ENCODE peak calls at places on chromosomes 1 and 21, in ten cellular contexts. W, V, F, Q, R, S, H, D, J and K are unnamed samples.

GRCh38 chr1:119286587-119287181 is 81.9 kb upstream of the HAO2 start:
- DNase-seq in W (peak; percentile 65), V (no peak), F (no peak), Q (no peak), R (no peak), S (peak; percentile 33), H (peak; percentile 57), D (no peak), J (peak; percentile 45), K (no peak)

GRCh38 chr1:41509270-41509671 is 24.8 kb upstream of the EDN2 start:
- DNase-seq in W (no peak), V (no peak), F (no peak), Q (no peak), R (no peak), S (no peak), H (no peak), D (no peak), J (no peak), K (no peak)

GRCh38 chr21:44400791-44401385 is 47.5 kb downstream of the TRPM2 start:
- DNase-seq in W (no peak), V (no peak), F (no peak), Q (no peak), R (no peak), S (no peak), H (no peak), D (no peak), J (no peak), K (no peak)

GRCh38 chr1:8625981-8626898 is 191.2 kb downstream of the RERE start:
- DNase-seq in W (peak; percentile 18), V (no peak), F (no peak), Q (no peak), R (no peak), S (no peak), H (no peak), D (no peak), J (peak; percentile 77), K (no peak)

GRCh38 chr21:42725416-42725930 is 72.1 kb downstream of the PDE9A start:
- DNase-seq in W (no peak), V (no peak), F (no peak), Q (no peak), R (no peak), S (no peak), H (no peak), D (no peak), J (no peak), K (no peak)

GRCh38 chr1:110477041-110477440 is 26.1 kb downstream of the PROK1 start:
- DNase-seq in W (peak; percentile 95), V (no peak), F (no peak), Q (no peak), R (no peak), S (peak; percentile 8), H (no peak), D (no peak), J (peak; percentile 20), K (no peak)

GRCh38 chr1:153611024-153611352 is 1.9 kb downstream of the S100A16 start:
- DNase-seq in W (peak; percentile 92), V (no peak), F (no peak), Q (no peak), R (no peak), S (no peak), H (no peak), D (no peak), J (no peak), K (no peak)

GRCh38 chr1:24878775-24879742 is 51.0 kb downstream of the RUNX3 start:
- DNase-seq in W (peak; percentile 20), V (no peak), F (no peak), Q (no peak), R (no peak), S (no peak), H (no peak), D (no peak), J (no peak), K (no peak)

GRCh38 chr1:24536391-24536840 is 19.5 kb upstream of the NCMAP start:
- DNase-seq in W (peak; percentile 11), V (no peak), F (peak; percentile 88), Q (peak; percentile 41), R (no peak), S (no peak), H (no peak), D (no peak), J (peak; percentile 75), K (peak; percentile 70)

GRCh38 chr21:45550552-45551210 is 8.4 kb upstream of the SLC19A1 start:
- DNase-seq in W (no peak), V (peak; percentile 32), F (no peak), Q (no peak), R (no peak), S (no peak), H (no peak), D (no peak), J (no peak), K (peak; percentile 73)

GRCh38 chr1:3186526-3186921 is 117.5 kb downstream of the PRDM16 start:
- DNase-seq in W (no peak), V (peak; percentile 82), F (no peak), Q (no peak), R (peak; percentile 72), S (no peak), H (no peak), D (peak; percentile 91), J (peak; percentile 55), K (no peak)

GRCh38 chr21:43194303-43195130 is 25.7 kb downstream of the CRYAA start:
- DNase-seq in W (no peak), V (no peak), F (no peak), Q (no peak), R (no peak), S (no peak), H (no peak), D (no peak), J (no peak), K (no peak)

GRCh38 chr1:109197163-109198042 is 16.3 kb upstream of the SARS1 start:
- DNase-seq in W (peak; percentile 99), V (peak; percentile 20), F (no peak), Q (no peak), R (no peak), S (peak; percentile 72), H (no peak), D (peak; percentile 20), J (no peak), K (no peak)